ENCODE peak calls at places on chromosomes 12 and 14, in eight cellular contexts. S is T-helper 1 cell; M is stimulated activated CD4-positive, alpha-beta T cell treated with anti-CD3 and anti-CD28 coated beads, TNF-alpha, amount 100 ng/mL, for 48 hours; R is sigmoid colon; J is heart right ventricle; D is transverse colon; A is H9; V is NCI-H2029 treated with DMSO at 0.1 percent for 48 hours. K is an unnamed sample.

GRCh38 chr14:64464695-64465094 is 604 bp upstream of the AKAP5 start:
- DNase-seq in M (no peak), V (no peak), R (no peak), S (no peak), D (no peak), A (peak; percentile 50), J (no peak), K (peak; percentile 46)

GRCh38 chr14:63290741-63291286 is 27.9 kb downstream of the GPHB5 start:
- DNase-seq in J (no peak), D (no peak), V (no peak), S (no peak), A (no peak), M (no peak), R (no peak), K (no peak)

GRCh38 chr14:81449114-81449513 is 49.0 kb upstream of the STON2 start:
- DNase-seq in A (no peak), S (no peak), J (no peak), V (no peak), M (no peak), D (no peak), R (peak; percentile 69), K (no peak)

GRCh38 chr14:80536456-80536855 is 325.2 kb upstream of the DIO2 start:
- DNase-seq in S (no peak), J (no peak), V (no peak), D (no peak), A (no peak), M (no peak), R (no peak), K (no peak)

GRCh38 chr14:100654814-100655795 is 67.9 kb upstream of the BEGAIN start:
- DNase-seq in V (no peak), M (no peak), R (no peak), J (peak; percentile 40), A (peak; percentile 66), D (peak; percentile 56), S (peak; percentile 32), K (no peak)

GRCh38 chr12:110669193-110669502 is 19.8 kb downstream of the HVCN1 start:
- DNase-seq in R (no peak), D (no peak), A (no peak), J (no peak), M (no peak), S (no peak), V (no peak), K (no peak)

GRCh38 chr12:91072931-91073330 is 15.1 kb upstream of the KERA start:
- DNase-seq in V (peak; percentile 27), D (no peak), S (no peak), R (no peak), M (no peak), J (no peak), A (no peak), K (no peak)

GRCh38 chr12:2675776-2676175 is 119.0 kb upstream of the FKBP4 start:
- DNase-seq in S (no peak), V (no peak), D (no peak), R (peak; percentile 10), J (no peak), M (no peak), A (peak; percentile 9), K (no peak)

GRCh38 chr12:50509009-50509663 is 4.4 kb downstream of the DIP2B start:
- DNase-seq in D (no peak), R (no peak), A (no peak), V (no peak), M (no peak), J (no peak), S (no peak), K (no peak)

GRCh38 chr12:27703720-27704452 is 6.7 kb upstream of the MRPS35 start:
- DNase-seq in J (no peak), D (peak; percentile 85), R (no peak), S (peak; percentile 44), A (peak; percentile 82), M (peak; percentile 48), V (peak; percentile 14), K (peak; percentile 86)

GRCh38 chr12:102964872-102965271 is 7.4 kb downstream of the ASCL1 start:
- DNase-seq in S (no peak), A (peak; percentile 79), D (peak; percentile 54), V (peak; percentile 90), J (no peak), M (no peak), R (no peak), K (no peak)

GRCh38 chr12:39236994-39237393 is 205.9 kb downstream of the KIF21A start:
- DNase-seq in D (no peak), V (no peak), J (no peak), A (no peak), M (no peak), R (no peak), S (no peak), K (peak; percentile 49)

GRCh38 chr14:93778453-93778852 is 9.8 kb downstream of the PRIMA1 start:
- DNase-seq in S (no peak), V (no peak), J (no peak), A (no peak), M (no peak), D (no peak), R (no peak), K (no peak)

GRCh38 chr14:101019974-101020710 is 116.6 kb upstream of the RTL1 start:
- DNase-seq in R (peak; percentile 42), S (no peak), M (no peak), J (no peak), D (peak; percentile 2), V (no peak), A (peak; percentile 9), K (no peak)

GRCh38 chr14:22319526-22320352 is 269.3 kb downstream of the DAD1 start:
- DNase-seq in M (no peak), A (peak; percentile 40), S (no peak), R (peak; percentile 72), V (no peak), D (peak; percentile 45), J (no peak), K (peak; percentile 72)

GRCh38 chr12:55877824-55878223 is 35.1 kb upstream of the MMP19 start:
- DNase-seq in J (no peak), M (no peak), A (no peak), V (no peak), R (no peak), D (no peak), S (no peak), K (no peak)

GRCh38 chr12:133105620-133106019 is 24.5 kb downstream of the ZNF891 start:
- DNase-seq in J (no peak), V (no peak), M (no peak), D (no peak), A (no peak), R (no peak), S (no peak), K (no peak)

GRCh38 chr14:51336304-51336703 is 96.3 kb downstream of the TMX1 start:
- DNase-seq in M (no peak), R (no peak), A (no peak), D (no peak), J (no peak), V (no peak), S (no peak), K (no peak)

K was measured in Caco-2.